ENCODE peak calls at places on chromosomes 7 and 10, in four cellular contexts. K is PC-9, E is WERI-Rb-1, S is A549. N is an unnamed sample.

GRCh38 chr10:110556993-110557601 is 10.4 kb upstream of the SMC3 start:
- DNase-seq in S (peak; percentile 74), E (peak; percentile 66), K (no peak), N (no peak)

GRCh38 chr7:131608112-131608498 is 51.7 kb upstream of the PODXL start:
- DNase-seq in S (no peak), E (peak; percentile 54), K (no peak), N (no peak)

GRCh38 chr10:71486465-71487114 is 89.9 kb downstream of the CDH23 start:
- DNase-seq in S (no peak), K (no peak), E (peak; percentile 86), N (no peak)

GRCh38 chr7:121448429-121448828 is 52.3 kb upstream of the FAM3C start:
- DNase-seq in E (no peak), S (no peak), K (no peak), N (no peak)

GRCh38 chr10:117439243-117439912 is 64.1 kb upstream of the PDZD8 start:
- DNase-seq in S (no peak), E (no peak), K (no peak), N (peak; percentile 95)

GRCh38 chr10:70602665-70603438 is at the start of gene PRF1:
- DNase-seq in E (no peak), K (no peak), S (no peak), N (no peak)

GRCh38 chr7:149855368-149856305 is 17.5 kb downstream of the ZNF862 start:
- DNase-seq in E (no peak), S (no peak), K (peak; percentile 83), N (no peak)

GRCh38 chr7:10085231-10085630 is 888.4 kb upstream of the PHF14 start:
- DNase-seq in E (no peak), S (no peak), K (no peak), N (no peak)

GRCh38 chr10:114044251-114045070 is 795 bp downstream of the ADRB1 start:
- DNase-seq in K (no peak), S (no peak), E (peak; percentile 9), N (no peak)

GRCh38 chr7:27781188-27781587 is 41.2 kb downstream of the TAX1BP1 start:
- DNase-seq in K (no peak), E (no peak), S (no peak), N (no peak)

GRCh38 chr7:22861576-22861975 is 38.9 kb upstream of the TOMM7 start:
- DNase-seq in S (no peak), K (no peak), E (no peak), N (no peak)

GRCh38 chr7:25846722-25847121 is 305.3 kb upstream of the NFE2L3 start:
- DNase-seq in K (peak; percentile 79), E (no peak), S (no peak), N (no peak)

GRCh38 chr7:106110238-106110560 is 1.9 kb downstream of the SYPL1 start:
- DNase-seq in E (no peak), S (no peak), K (no peak), N (no peak)

GRCh38 chr7:21543528-21544302 is 876 bp downstream of the DNAH11 start:
- DNase-seq in K (no peak), E (no peak), S (no peak), N (no peak)

GRCh38 chr10:112990271-112990670 is 40.2 kb downstream of the TCF7L2 start:
- DNase-seq in S (no peak), E (no peak), K (no peak), N (no peak)

GRCh38 chr7:44383566-44383965 is 58.2 kb upstream of the CAMK2B start:
- DNase-seq in K (no peak), E (no peak), S (no peak), N (no peak)

GRCh38 chr7:44587843-44588711 is 6.0 kb upstream of the TMED4 start:
- DNase-seq in K (peak; percentile 74), S (no peak), E (peak; percentile 36), N (no peak)

GRCh38 chr7:66697451-66698438 is 42.8 kb upstream of the RABGEF1 start:
- DNase-seq in K (no peak), S (no peak), E (peak; percentile 81), N (no peak)

GRCh38 chr10:70269741-70270140 is 14.1 kb downstream of the NPFFR1 start:
- DNase-seq in E (no peak), K (no peak), S (no peak), N (no peak)

GRCh38 chr10:75939541-75939940 is 508.1 kb downstream of the LRMDA start:
- DNase-seq in E (no peak), K (no peak), S (no peak), N (no peak)

GRCh38 chr10:50312464-50313437 is 61.4 kb upstream of the ASAH2 start:
- DNase-seq in E (no peak), K (no peak), S (no peak), N (no peak)

GRCh38 chr7:55202150-55202913 is 162.8 kb upstream of the LANCL2 start:
- DNase-seq in K (no peak), S (no peak), E (no peak), N (no peak)

GRCh38 chr7:55199418-55199817 is 165.7 kb upstream of the LANCL2 start:
- DNase-seq in K (no peak), S (no peak), E (no peak), N (no peak)

GRCh38 chr7:55194522-55194921 is 170.6 kb upstream of the LANCL2 start:
- DNase-seq in E (no peak), K (no peak), S (no peak), N (no peak)

GRCh38 chr7:55200441-55200840 is 164.7 kb upstream of the LANCL2 start:
- DNase-seq in S (no peak), K (no peak), E (no peak), N (no peak)

GRCh38 chr7:55198634-55199366 is 166.3 kb upstream of the LANCL2 start:
- DNase-seq in K (no peak), E (no peak), S (no peak), N (no peak)
- H3K4me3 ChIP-seq in K (no peak overlapping the region), E (no peak overlapping the region), S (no peak overlapping the region), N (no peak overlapping the region)

GRCh38 chr7:118648002-118648401 is 423.5 kb downstream of the ANKRD7 start:
- DNase-seq in E (no peak), S (no peak), K (no peak), N (no peak)
- TF ChIP-seq CTCF in E (no peak), S (no peak), K (no peak), N (no peak)

GRCh38 chr7:100964630-100965029 is 4.7 kb upstream of the MUC12 start:
- DNase-seq in E (no peak), S (no peak), K (no peak), N (no peak)

GRCh38 chr7:100966542-100967291 is 2.6 kb upstream of the MUC12 start:
- DNase-seq in S (no peak), E (no peak), K (no peak), N (no peak)

GRCh38 chr7:100965051-100965722 is 4.2 kb upstream of the MUC12 start:
- DNase-seq in E (no peak), S (no peak), K (no peak), N (no peak)

GRCh38 chr7:100967292-100967863 is 2.0 kb upstream of the MUC12 start:
- DNase-seq in E (no peak), K (no peak), S (no peak), N (no peak)

GRCh38 chr7:100965723-100966541 is 3.4 kb upstream of the MUC12 start:
- DNase-seq in S (peak; percentile 98), E (peak; percentile 80), K (no peak), N (no peak)
- H3K4me3 ChIP-seq in S (peak overlapping the region; percentile 48), E (peak overlapping the region; percentile 15), K (no peak overlapping the region), N (peak overlapping the region; percentile 59)

DNA sequence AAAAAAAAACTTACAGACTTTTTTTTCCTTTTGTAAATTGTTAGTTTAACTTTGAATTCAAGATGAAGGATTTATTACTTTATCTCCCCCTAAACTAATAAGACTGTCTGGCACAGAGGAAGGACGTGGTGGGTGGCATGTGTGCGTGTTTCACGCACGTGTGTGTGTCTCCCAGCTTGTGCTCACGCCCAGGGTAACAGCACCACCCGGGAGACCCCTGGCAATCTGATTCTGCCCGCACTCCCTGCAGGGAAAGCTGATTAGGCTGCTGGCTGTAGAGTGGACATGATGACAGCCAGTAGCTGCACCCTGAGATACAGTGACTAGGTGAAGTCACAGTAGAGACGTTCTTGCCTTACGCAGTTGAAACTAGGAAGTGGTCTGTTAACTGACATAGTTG is 25.3 kb downstream of the WIPI2 start:
- DNase-seq in S (no peak), K (no peak), E (no peak), N (no peak)
- TF ChIP-seq CTCF in S (no peak), K (no peak), E (no peak), N (no peak)

GRCh38 chr7:1368150-1368681 is 91.1 kb downstream of the MICALL2 start:
- DNase-seq in S (no peak), E (no peak), K (no peak), N (no peak)
- H3K4me3 ChIP-seq in S (no peak overlapping the region), E (peak overlapping the region; percentile 14), K (no peak overlapping the region), N (no peak overlapping the region)

DNA sequence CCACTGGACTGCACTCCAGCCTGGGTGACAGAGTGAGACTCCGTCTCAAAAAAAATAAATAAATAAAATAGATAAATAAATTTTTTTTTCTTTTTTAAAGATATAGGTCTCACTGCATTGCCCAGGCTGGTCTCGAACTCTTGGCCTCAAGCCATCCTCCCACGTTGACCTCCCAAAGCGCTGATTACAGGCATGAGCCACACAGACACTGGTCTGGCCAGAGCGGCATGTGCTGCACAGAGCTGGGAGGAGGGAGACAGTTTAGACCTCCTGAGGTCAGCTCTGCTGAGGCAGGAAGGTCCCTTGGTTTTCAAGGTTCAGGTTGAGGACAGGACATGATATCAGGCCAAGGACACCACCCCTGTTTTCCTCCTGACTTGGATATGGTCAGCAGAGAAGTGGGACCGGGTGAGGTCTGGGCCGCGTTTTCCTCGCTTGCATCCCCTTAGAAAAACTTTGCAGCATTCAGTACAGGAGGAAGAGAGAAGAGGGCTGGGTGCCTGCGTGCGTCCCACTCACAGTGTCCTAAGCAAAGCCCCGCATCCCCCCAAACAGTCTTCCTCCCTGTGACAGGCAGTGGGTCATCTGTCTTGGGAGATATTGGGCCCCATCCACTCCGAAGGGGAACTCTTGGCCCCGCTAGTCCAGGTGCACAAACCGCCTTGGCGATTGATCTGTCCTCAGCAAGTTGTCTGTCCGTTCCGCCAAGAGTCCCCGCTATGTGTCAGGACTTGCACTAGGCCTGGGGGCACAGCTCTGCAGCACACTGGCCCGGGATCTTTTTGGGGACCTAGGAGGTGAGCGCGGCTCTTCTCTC is 56.1 kb downstream of the ZNF727 start:
- DNase-seq in K (no peak), S (no peak), E (no peak), N (no peak)
- TF ChIP-seq CTCF in K (no peak), S (no peak), E (no peak), N (no peak)

DNA sequence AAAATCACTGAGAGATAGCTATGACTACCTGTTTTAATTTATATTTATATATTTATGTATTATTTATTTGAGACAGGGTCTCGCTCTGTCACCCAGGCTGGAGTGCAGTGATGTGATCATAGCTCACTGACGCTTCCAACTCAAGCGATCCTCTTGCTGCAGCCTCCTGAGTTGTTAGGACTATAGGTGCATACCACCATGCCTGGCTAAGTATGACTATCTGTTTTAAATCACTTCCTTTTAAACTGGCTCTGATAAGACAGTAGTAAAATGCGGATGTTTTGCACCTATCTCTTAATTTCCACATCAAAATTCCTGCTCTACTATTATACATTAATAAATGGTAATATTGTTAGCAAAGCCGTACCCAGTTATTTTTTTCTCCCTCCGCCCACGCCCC is 41.8 kb downstream of the DNMBP start:
- DNase-seq in S (no peak), E (no peak), K (no peak), N (no peak)
- H3K4me3 ChIP-seq in S (no peak overlapping the region), E (no peak overlapping the region), K (no peak overlapping the region), N (no peak overlapping the region)

DNA sequence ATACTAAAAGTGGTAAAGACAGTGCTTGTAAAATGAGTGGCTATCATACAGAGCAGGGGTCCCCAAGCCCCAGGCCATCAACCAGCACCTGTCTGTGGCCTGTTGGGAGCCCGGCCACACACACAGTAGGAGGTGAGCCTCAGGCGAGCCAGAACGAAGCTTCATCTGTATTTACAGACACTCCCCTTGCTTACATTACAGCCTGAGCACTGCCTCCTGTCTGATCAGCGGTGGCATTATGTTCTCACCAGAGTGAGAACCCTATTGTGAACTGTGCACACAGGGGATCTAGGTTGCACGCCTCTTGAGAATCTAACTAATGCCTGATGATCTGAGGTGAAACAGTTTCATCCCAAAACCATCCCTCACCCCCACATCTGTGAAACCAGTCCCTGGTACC is 58.7 kb downstream of the ITGA8 start:
- DNase-seq in E (no peak), K (no peak), S (no peak), N (no peak)
- TF ChIP-seq CTCF in E (no peak), K (no peak), S (no peak), N (no peak)